ENCODE peak calls at places on chromosomes 13 and 19, in nine cellular contexts. J is progenitor cell of endocrine pancreas, B is pancreas, V is PC-9, S is cardiac fibroblast, P is PC-3, E is hepatocyte, I is OCI-LY7, C is gastrocnemius medialis. K is an unnamed sample.

GRCh38 chr19:16061943-16062342 is 14.4 kb upstream of the TPM4 start:
- DNase-seq in P (no peak), I (no peak), J (no peak), V (no peak), C (no peak), E (no peak), B (no peak), S (no peak), K (no peak)

GRCh38 chr13:27280009-27280646 is 9.5 kb downstream of the RASL11A start:
- DNase-seq in I (no peak), B (no peak), C (no peak), P (peak; percentile 92), E (no peak), S (no peak), V (peak; percentile 95), J (no peak), K (no peak)

GRCh38 chr19:15419413-15420025 is 731 bp upstream of the AKAP8L start:
- DNase-seq in I (no peak), P (peak; percentile 43), S (peak; percentile 28), E (no peak), V (no peak), B (no peak), J (no peak), C (no peak), K (no peak)

GRCh38 chr19:6516018-6516658 is 14.0 kb upstream of the TUBB4A start:
- DNase-seq in V (peak; percentile 78), E (peak; percentile 98), J (peak; percentile 72), B (peak; percentile 98), P (peak; percentile 97), C (peak; percentile 81), S (peak; percentile 90), I (peak; percentile 96), K (peak; percentile 87)

GRCh38 chr13:34028496-34029442 is 210.8 kb downstream of the RFC3 start:
- DNase-seq in V (peak; percentile 44), P (peak; percentile 69), S (no peak), B (no peak), E (no peak), I (no peak), J (no peak), C (no peak), K (no peak)

GRCh38 chr19:29882719-29883105 is 59.3 kb upstream of the URI1 start:
- DNase-seq in B (no peak), V (no peak), S (no peak), I (no peak), E (peak; percentile 2), C (no peak), P (no peak), J (no peak), K (no peak)

GRCh38 chr19:6588508-6589345 is 2.2 kb downstream of the CD70 start:
- DNase-seq in B (no peak), E (no peak), I (peak; percentile 81), S (no peak), J (no peak), P (no peak), V (no peak), C (no peak), K (no peak)

GRCh38 chr13:108193806-108194205 is 21.5 kb downstream of the LIG4 start:
- DNase-seq in B (no peak), C (no peak), P (peak; percentile 26), V (no peak), J (no peak), S (no peak), I (no peak), E (no peak), K (no peak)

GRCh38 chr19:50416034-50416814 is 2.5 kb upstream of the SPIB start:
- DNase-seq in I (peak; percentile 38), V (no peak), S (no peak), C (no peak), E (peak; percentile 6), P (no peak), J (no peak), B (no peak), K (no peak)

GRCh38 chr19:379796-380195 is 29.2 kb downstream of the C2CD4C start:
- DNase-seq in J (no peak), V (no peak), C (no peak), S (no peak), E (no peak), I (no peak), P (no peak), B (no peak), K (no peak)

GRCh38 chr13:27966641-27967202 is 2.4 kb downstream of the CDX2 start:
- DNase-seq in S (no peak), J (no peak), B (no peak), V (no peak), E (no peak), C (no peak), P (no peak), I (no peak), K (no peak)

GRCh38 chr13:110557610-110558305 is 3.8 kb downstream of the RAB20 start:
- DNase-seq in I (no peak), B (peak; percentile 90), S (no peak), C (no peak), P (no peak), E (no peak), V (no peak), J (no peak), K (no peak)

GRCh38 chr19:19595171-19595701 is 23.3 kb downstream of the PBX4 start:
- DNase-seq in I (no peak), E (no peak), C (no peak), V (peak; percentile 99), P (peak; percentile 89), S (peak; percentile 39), J (no peak), B (no peak), K (no peak)

GRCh38 chr13:56975647-56976046 is 165.1 kb upstream of the PRR20A start:
- DNase-seq in E (no peak), B (no peak), J (no peak), I (no peak), C (no peak), S (no peak), V (no peak), P (no peak), K (no peak)

GRCh38 chr13:30572859-30573275 is 44.9 kb upstream of the USPL1 start:
- DNase-seq in I (peak; percentile 80), S (peak; percentile 72), B (no peak), V (no peak), E (peak; percentile 34), J (no peak), C (no peak), P (peak; percentile 39), K (no peak)

GRCh38 chr19:34120846-34121639 is 51.3 kb upstream of the LSM14A start:
- DNase-seq in P (peak; percentile 44), V (no peak), S (peak; percentile 71), B (no peak), C (no peak), E (peak; percentile 48), J (no peak), I (peak; percentile 59), K (no peak)

GRCh38 chr13:44833626-44834025 is 155.6 kb downstream of the NUFIP1 start:
- DNase-seq in J (no peak), C (no peak), P (no peak), V (no peak), E (no peak), S (no peak), I (no peak), B (no peak), K (no peak)

GRCh38 chr19:47130589-47131168 is at the start of gene SAE1:
- DNase-seq in J (peak; percentile 97), B (peak; percentile 91), E (peak; percentile 98), S (peak; percentile 99), C (peak; percentile 95), P (peak; percentile 95), I (peak; percentile 100), V (peak; percentile 96), K (peak; percentile 96)
- TF ChIP-seq CTCF in J (peak; percentile 53), B (peak; percentile 40), E (peak; percentile 55), S (peak; percentile 32), C (no peak), P (peak; percentile 33), I (peak; percentile 70), V (no peak), K (peak; percentile 52)

GRCh38 chr13:99506632-99507031 is 5.4 kb downstream of the TM9SF2 start:
- DNase-seq in C (no peak), V (no peak), J (no peak), B (no peak), I (peak; percentile 59), S (no peak), E (no peak), P (no peak), K (no peak)

GRCh38 chr13:99509477-99509876 is 8.2 kb downstream of the TM9SF2 start:
- DNase-seq in V (no peak), S (no peak), J (no peak), P (no peak), B (no peak), I (no peak), E (no peak), C (no peak), K (no peak)

GRCh38 chr13:99501952-99502310 is 659 bp downstream of the TM9SF2 start:
- DNase-seq in S (peak; percentile 23), P (peak; percentile 6), V (no peak), I (peak; percentile 18), E (peak; percentile 55), B (peak; percentile 24), J (no peak), C (peak; percentile 25), K (no peak)

GRCh38 chr13:99507054-99507453 is 5.8 kb downstream of the TM9SF2 start:
- DNase-seq in B (no peak), E (no peak), I (no peak), J (no peak), V (no peak), P (no peak), S (no peak), C (no peak), K (no peak)

DNA sequence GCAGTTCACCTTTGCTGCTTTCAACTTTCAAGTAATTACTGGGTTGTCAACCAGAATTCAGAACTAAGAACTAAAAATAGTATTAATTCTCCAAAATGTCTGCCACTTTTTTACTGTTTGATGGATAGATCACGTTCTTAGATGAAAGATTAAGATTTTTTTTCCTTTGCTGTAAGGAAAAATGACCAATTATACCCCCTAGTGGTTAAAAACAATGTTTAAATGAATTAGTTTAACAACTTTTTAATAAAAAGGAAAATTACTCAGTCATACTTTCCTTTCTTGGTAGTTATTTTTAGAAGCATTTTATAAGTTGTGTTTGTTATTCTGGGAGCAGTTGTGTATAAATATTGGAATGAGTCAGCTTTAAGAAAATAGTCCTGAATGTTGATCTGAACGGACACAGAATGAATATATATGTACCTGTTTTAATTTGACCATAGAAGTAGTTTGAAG is 4.6 kb downstream of the TM9SF2 start:
- DNase-seq in E (no peak), I (no peak), J (no peak), S (peak; percentile 57), C (no peak), B (no peak), P (peak; percentile 50), V (no peak), K (no peak)
- TF ChIP-seq CTCF in E (peak; percentile 51), I (peak; percentile 73), J (peak; percentile 59), S (peak; percentile 20), C (no peak), B (peak; percentile 12), P (peak; percentile 64), V (peak; percentile 72), K (peak; percentile 30)

GRCh38 chr19:42113641-42114348 is 18.5 kb downstream of the POU2F2 start:
- DNase-seq in I (peak; percentile 95), C (peak; percentile 30), J (no peak), S (peak; percentile 99), E (peak; percentile 67), B (peak; percentile 33), P (peak; percentile 92), V (peak; percentile 91), K (peak; percentile 67)
- TF ChIP-seq CTCF in I (peak; percentile 66), C (no peak), J (peak; percentile 15), S (peak; percentile 15), E (no peak), B (no peak), P (peak; percentile 45), V (peak; percentile 40), K (peak; percentile 18)

GRCh38 chr19:11984986-11985385 is 20.1 kb downstream of the ZNF763 start:
- DNase-seq in B (no peak), E (no peak), V (no peak), J (no peak), P (no peak), S (no peak), C (no peak), I (peak; percentile 88), K (no peak)
- TF ChIP-seq CTCF in B (no peak), E (no peak), V (no peak), J (no peak), P (peak; percentile 25), S (peak; percentile 9), C (no peak), I (peak; percentile 92), K (peak; percentile 17)

K was measured in D721Med.